ENCODE peak calls at places on chromosomes 7 and 10, in nine cellular contexts. A is GM12878; D is caudate nucleus; B is hepatocyte; X is CD4-positive, alpha-beta memory T cell; G is brain microvascular endothelial cell; V is HCT116; Y is pancreas; U is left ventricle myocardium inferior. F is an unnamed sample.

GRCh38 chr7:117338020-117338419 is 15.2 kb upstream of the WNT2 start:
- DNase-seq in A (no peak), D (no peak), B (no peak), X (no peak), G (no peak), V (no peak), Y (no peak), U (no peak), F (no peak)

GRCh38 chr10:69449841-69450240 is 1.4 kb upstream of the TSPAN15 start:
- DNase-seq in A (no peak), D (peak), B (peak), X (peak), G (peak), V (peak), Y (peak), U (no peak), F (peak)

GRCh38 chr7:92916751-92917369 is 80.5 kb upstream of the CDK6 start:
- DNase-seq in A (no peak), D (no peak), B (no peak), X (no peak), G (peak), V (peak), Y (peak), U (no peak), F (no peak)

GRCh38 chr7:106382929-106383328 is 98.1 kb upstream of the NAMPT start:
- DNase-seq in A (no peak), D (no peak), B (no peak), X (no peak), G (no peak), V (no peak), Y (no peak), U (no peak), F (no peak)

GRCh38 chr10:27242473-27242950 is 1.9 kb upstream of the ACBD5 start:
- DNase-seq in A (no peak), D (no peak), B (no peak), X (no peak), G (no peak), V (no peak), Y (no peak), U (no peak), F (no peak)

GRCh38 chr10:71260622-71261325 is 48.4 kb downstream of the UNC5B start:
- DNase-seq in A (no peak), D (peak), B (peak), X (no peak), G (peak), V (peak), Y (no peak), U (peak), F (no peak)

GRCh38 chr10:76111986-76112825 is 680.8 kb downstream of the LRMDA start:
- DNase-seq in A (no peak), D (no peak), B (peak), X (no peak), G (no peak), V (no peak), Y (no peak), U (no peak), F (no peak)

GRCh38 chr7:155460926-155461613 is 3.1 kb downstream of the EN2 start:
- DNase-seq in A (no peak), D (no peak), B (no peak), X (no peak), G (no peak), V (no peak), Y (no peak), U (no peak), F (no peak)

GRCh38 chr10:59654007-59654406 is 55.6 kb downstream of the SLC16A9 start:
- DNase-seq in A (no peak), D (no peak), B (no peak), X (no peak), G (no peak), V (no peak), Y (no peak), U (no peak), F (no peak)
- H3K27ac ChIP-seq in A (no peak), D (no peak), B (no peak), X (no peak), G (no peak), V (no peak), Y (no peak), U (no peak), F (no peak)

GRCh38 chr7:140062118-140062527 is 628 bp downstream of the PARP12 start:
- DNase-seq in A (no peak), D (no peak), B (peak), X (peak), G (no peak), V (no peak), Y (peak), U (peak), F (no peak)

GRCh38 chr7:140059288-140060242 is 3.2 kb downstream of the PARP12 start:
- DNase-seq in A (no peak), D (no peak), B (peak), X (no peak), G (peak), V (peak), Y (peak), U (peak), F (no peak)

GRCh38 chr7:140061607-140061930 is 1.2 kb downstream of the PARP12 start:
- DNase-seq in A (no peak), D (no peak), B (no peak), X (no peak), G (no peak), V (no peak), Y (no peak), U (no peak), F (no peak)

GRCh38 chr7:140060243-140060630 is 2.5 kb downstream of the PARP12 start:
- DNase-seq in A (no peak), D (no peak), B (no peak), X (no peak), G (no peak), V (no peak), Y (no peak), U (no peak), F (no peak)

GRCh38 chr7:140060788-140061606 is 1.8 kb downstream of the PARP12 start:
- DNase-seq in A (no peak), D (no peak), B (no peak), X (no peak), G (peak), V (no peak), Y (peak), U (peak), F (no peak)
- H3K27ac ChIP-seq in A (no peak), D (no peak), B (no peak), X (peak), G (peak), V (no peak), Y (peak), U (peak), F (peak)

DNA sequence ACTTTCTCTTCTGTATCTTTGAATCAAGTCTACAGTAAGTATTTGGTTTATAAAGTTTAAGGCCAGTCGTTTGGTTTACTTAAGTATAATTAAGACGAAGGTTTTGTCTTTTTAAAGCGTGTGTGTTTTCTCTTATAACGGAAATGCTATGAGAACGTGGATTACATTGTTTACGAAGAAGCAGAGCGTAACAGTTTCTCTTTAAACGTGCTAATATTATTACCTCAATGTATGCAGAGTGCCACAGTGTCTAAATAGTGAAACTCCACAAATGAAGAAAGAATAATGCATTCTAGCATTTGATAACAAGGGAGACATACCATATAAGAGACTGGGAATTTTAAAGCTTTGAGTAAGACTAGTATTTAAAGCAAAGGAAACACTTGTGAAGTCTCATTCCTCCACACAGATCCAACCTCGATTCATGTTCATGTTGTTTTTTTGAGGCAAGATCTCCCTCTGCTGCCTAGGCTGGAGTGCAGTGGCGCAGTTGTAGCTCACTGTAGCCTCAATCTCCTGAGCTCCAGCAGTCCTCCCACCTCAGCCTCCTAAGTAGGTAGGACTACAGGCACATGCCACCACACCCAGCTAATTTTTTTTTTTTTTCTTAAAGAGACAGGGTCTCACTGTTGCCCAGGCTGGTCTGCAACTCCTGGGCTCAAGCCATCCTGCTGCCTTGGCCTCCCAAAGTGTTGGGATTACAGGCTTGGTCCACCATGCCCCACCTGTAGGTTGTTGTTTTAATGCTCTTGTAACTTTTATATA is 75.1 kb downstream of the ANKRD61 start:
- DNase-seq in A (no peak), D (no peak), B (no peak), X (peak), G (peak), V (peak), Y (peak), U (no peak), F (no peak)
- H3K27ac ChIP-seq in A (peak), D (no peak), B (peak), X (peak), G (peak), V (peak), Y (no peak), U (peak), F (peak)

GRCh38 chr10:62018141-62018911 is 116.8 kb downstream of the ARID5B start:
- DNase-seq in A (no peak), D (no peak), B (no peak), X (no peak), G (no peak), V (no peak), Y (no peak), U (no peak), F (no peak)
- H3K27ac ChIP-seq in A (peak), D (no peak), B (peak), X (no peak), G (no peak), V (no peak), Y (no peak), U (peak), F (no peak)

GRCh38 chr10:86968994-86969355 is 693 bp downstream of the ADIRF start:
- DNase-seq in A (no peak), D (no peak), B (no peak), X (no peak), G (no peak), V (no peak), Y (no peak), U (peak), F (no peak)
- H3K27ac ChIP-seq in A (no peak), D (peak), B (no peak), X (no peak), G (no peak), V (peak), Y (no peak), U (peak), F (no peak)

GRCh38 chr10:7817984-7818294 is 366 bp upstream of the TAF3 start:
- DNase-seq in A (peak), D (no peak), B (no peak), X (no peak), G (no peak), V (no peak), Y (no peak), U (no peak), F (no peak)

GRCh38 chr10:7819126-7819470 is 793 bp downstream of the TAF3 start:
- DNase-seq in A (no peak), D (peak), B (peak), X (no peak), G (peak), V (no peak), Y (peak), U (peak), F (no peak)

GRCh38 chr10:7813481-7813880 is 4.8 kb upstream of the TAF3 start:
- DNase-seq in A (no peak), D (no peak), B (no peak), X (no peak), G (no peak), V (no peak), Y (no peak), U (no peak), F (no peak)

GRCh38 chr10:7817576-7817975 is 729 bp upstream of the TAF3 start:
- DNase-seq in A (no peak), D (no peak), B (no peak), X (no peak), G (no peak), V (no peak), Y (no peak), U (no peak), F (no peak)

GRCh38 chr10:7818295-7819125 is at the start of gene TAF3:
- DNase-seq in A (peak), D (peak), B (peak), X (peak), G (peak), V (peak), Y (peak), U (peak), F (peak)
- H3K27ac ChIP-seq in A (peak), D (peak), B (peak), X (peak), G (peak), V (peak), Y (peak), U (peak), F (peak)

DNA sequence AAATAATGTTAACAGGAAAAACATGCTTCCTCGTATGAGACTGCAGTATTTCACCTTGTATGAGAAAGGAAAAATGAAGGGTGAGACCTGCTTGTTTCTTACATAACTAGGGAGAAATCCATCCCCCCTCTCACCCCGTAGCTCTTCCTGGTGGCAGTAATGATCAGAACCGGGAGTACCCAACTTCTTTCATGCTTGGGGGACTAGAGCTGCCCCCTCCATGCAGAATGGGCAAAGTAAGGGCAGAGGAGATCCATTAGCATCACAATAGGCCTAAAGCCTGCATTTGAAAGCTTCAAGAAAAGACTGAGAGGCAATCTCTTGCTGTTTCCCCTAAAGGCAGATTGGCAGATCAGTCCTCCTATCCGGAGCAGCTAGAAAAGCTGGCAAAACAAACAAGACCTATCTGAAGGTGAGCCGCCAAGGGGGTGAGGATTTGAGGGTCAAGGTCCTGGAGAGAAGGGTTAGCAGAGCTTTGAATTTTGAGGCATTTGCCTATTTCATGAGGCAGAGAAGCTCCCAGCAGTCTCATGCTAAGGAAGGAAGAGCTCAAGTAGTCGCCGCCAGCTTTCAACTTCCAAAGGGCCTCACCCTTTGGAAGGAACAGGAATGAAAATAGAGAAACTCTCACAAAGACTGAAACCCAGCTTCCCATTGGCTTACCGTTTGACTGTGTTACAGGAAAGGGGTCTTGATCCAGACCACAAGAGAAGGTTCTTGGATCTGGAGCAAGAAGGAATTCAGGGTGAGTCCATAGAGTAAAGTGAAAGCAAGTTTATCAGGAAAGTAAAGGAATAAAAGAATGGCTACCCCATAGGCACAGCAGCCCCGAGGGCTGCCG is 36.2 kb downstream of the BAG3 start:
- DNase-seq in A (no peak), D (peak), B (peak), X (no peak), G (no peak), V (no peak), Y (no peak), U (no peak), F (no peak)
- H3K27ac ChIP-seq in A (no peak), D (peak), B (peak), X (no peak), G (peak), V (no peak), Y (no peak), U (peak), F (no peak)